ENCODE peak calls at places on chromosomes 1 and 21, in seven cellular contexts. V is astrocyte of the spinal cord; G is body of pancreas; Q is cardiac muscle cell; M is CD8-positive, alpha-beta T cell; C is thyroid gland; F is fibroblast of pulmonary artery. B is an unnamed sample.

GRCh38 chr1:76465030-76465429 is 390.5 kb downstream of the ST6GALNAC3 start:
- DNase-seq in C (no peak), F (peak; percentile 29), V (no peak), Q (no peak), M (no peak), G (no peak), B (peak; percentile 82)

GRCh38 chr1:93164816-93165215 is 15.4 kb downstream of the TMED5 start:
- DNase-seq in G (no peak), C (no peak), Q (no peak), F (no peak), V (no peak), M (no peak), B (peak; percentile 21)

GRCh38 chr1:17874665-17875064 is 119.5 kb downstream of the ACTL8 start:
- DNase-seq in C (no peak), F (peak; percentile 78), M (no peak), G (no peak), V (peak; percentile 48), Q (peak; percentile 74), B (peak; percentile 73)

GRCh38 chr1:30234091-30234490 is 489.3 kb downstream of the MATN1 start:
- DNase-seq in M (no peak), Q (no peak), F (no peak), C (no peak), G (no peak), V (no peak), B (no peak)

GRCh38 chr1:151166506-151166956 is 587 bp downstream of the SCNM1 start:
- DNase-seq in G (no peak), F (peak; percentile 59), C (peak; percentile 21), V (peak; percentile 69), Q (peak; percentile 49), M (no peak), B (peak; percentile 72)

GRCh38 chr1:36524359-36525062 is 41.8 kb upstream of the CSF3R start:
- DNase-seq in C (no peak), F (no peak), G (no peak), Q (no peak), M (no peak), V (no peak), B (no peak)

GRCh38 chr1:29062157-29062942 is 61.4 kb downstream of the TMEM200B start:
- DNase-seq in F (no peak), Q (peak; percentile 30), C (no peak), V (no peak), G (no peak), M (no peak), B (no peak)

GRCh38 chr1:103371234-103371633 is 154.3 kb upstream of the RNPC3 start:
- DNase-seq in M (no peak), F (peak; percentile 33), V (peak; percentile 42), G (no peak), C (no peak), Q (no peak), B (peak; percentile 30)

GRCh38 chr1:218426343-218426657 is 81.2 kb downstream of the TGFB2 start:
- DNase-seq in G (peak; percentile 27), V (peak; percentile 44), F (peak; percentile 93), Q (no peak), M (no peak), C (peak; percentile 19), B (peak; percentile 76)

GRCh38 chr21:33971492-33972013 is 55.9 kb upstream of the ATP5PO start:
- DNase-seq in G (no peak), F (no peak), M (no peak), V (peak; percentile 54), C (no peak), Q (no peak), B (peak; percentile 71)

GRCh38 chr1:31523769-31524168 is 52.5 kb upstream of the TINAGL1 start:
- DNase-seq in Q (no peak), G (no peak), M (no peak), V (no peak), C (peak; percentile 84), F (no peak), B (peak; percentile 7)

GRCh38 chr1:234683856-234684632 is 74.1 kb upstream of the IRF2BP2 start:
- DNase-seq in Q (no peak), M (no peak), F (peak; percentile 88), G (peak; percentile 85), V (peak; percentile 58), C (peak; percentile 45), B (peak; percentile 93)

GRCh38 chr1:212070720-212071302 is 35.3 kb downstream of the DTL start:
- DNase-seq in G (no peak), C (no peak), V (peak; percentile 66), Q (peak; percentile 62), F (peak; percentile 81), M (no peak), B (peak; percentile 65)

GRCh38 chr21:16419188-16419874 is 689.5 kb downstream of the USP25 start:
- DNase-seq in V (peak; percentile 92), G (peak; percentile 87), C (peak; percentile 84), Q (peak; percentile 27), F (peak; percentile 96), M (no peak), B (peak; percentile 93)

GRCh38 chr1:221994939-221995338 is 253.1 kb upstream of the DUSP10 start:
- DNase-seq in V (peak; percentile 75), Q (no peak), F (peak; percentile 70), C (no peak), M (no peak), G (no peak), B (peak; percentile 92)

GRCh38 chr1:205348559-205349477 is 7.9 kb downstream of the KLHDC8A start:
- DNase-seq in F (no peak), M (no peak), C (no peak), G (no peak), V (no peak), Q (no peak), B (no peak)

GRCh38 chr1:35539824-35540261 is 17.4 kb downstream of the KIAA0319L start:
- DNase-seq in Q (no peak), V (peak; percentile 64), F (peak; percentile 36), G (no peak), M (no peak), C (no peak), B (peak; percentile 51)

GRCh38 chr1:221740941-221741363 is 937 bp downstream of the DUSP10 start:
- DNase-seq in M (no peak), Q (peak; percentile 30), C (peak; percentile 26), F (peak; percentile 24), V (peak; percentile 39), G (peak; percentile 33), B (peak; percentile 19)

GRCh38 chr1:21586926-21587601 is 77.8 kb downstream of the ALPL start:
- DNase-seq in Q (peak; percentile 60), M (no peak), C (peak; percentile 97), G (peak; percentile 49), F (peak; percentile 84), V (peak; percentile 84), B (peak; percentile 84)

GRCh38 chr21:38496224-38496623 is 2.1 kb downstream of the ERG start:
- DNase-seq in C (no peak), F (no peak), M (no peak), V (no peak), Q (no peak), G (no peak), B (no peak)

GRCh38 chr1:175572932-175573871 is 170.2 kb downstream of the TNR start:
- DNase-seq in V (no peak), M (no peak), Q (no peak), F (no peak), C (no peak), G (peak; percentile 61), B (no peak)

GRCh38 chr1:68162761-68163160 is 69.6 kb downstream of the WLS start:
- DNase-seq in Q (no peak), C (no peak), M (no peak), F (no peak), V (no peak), G (no peak), B (no peak)

DNA sequence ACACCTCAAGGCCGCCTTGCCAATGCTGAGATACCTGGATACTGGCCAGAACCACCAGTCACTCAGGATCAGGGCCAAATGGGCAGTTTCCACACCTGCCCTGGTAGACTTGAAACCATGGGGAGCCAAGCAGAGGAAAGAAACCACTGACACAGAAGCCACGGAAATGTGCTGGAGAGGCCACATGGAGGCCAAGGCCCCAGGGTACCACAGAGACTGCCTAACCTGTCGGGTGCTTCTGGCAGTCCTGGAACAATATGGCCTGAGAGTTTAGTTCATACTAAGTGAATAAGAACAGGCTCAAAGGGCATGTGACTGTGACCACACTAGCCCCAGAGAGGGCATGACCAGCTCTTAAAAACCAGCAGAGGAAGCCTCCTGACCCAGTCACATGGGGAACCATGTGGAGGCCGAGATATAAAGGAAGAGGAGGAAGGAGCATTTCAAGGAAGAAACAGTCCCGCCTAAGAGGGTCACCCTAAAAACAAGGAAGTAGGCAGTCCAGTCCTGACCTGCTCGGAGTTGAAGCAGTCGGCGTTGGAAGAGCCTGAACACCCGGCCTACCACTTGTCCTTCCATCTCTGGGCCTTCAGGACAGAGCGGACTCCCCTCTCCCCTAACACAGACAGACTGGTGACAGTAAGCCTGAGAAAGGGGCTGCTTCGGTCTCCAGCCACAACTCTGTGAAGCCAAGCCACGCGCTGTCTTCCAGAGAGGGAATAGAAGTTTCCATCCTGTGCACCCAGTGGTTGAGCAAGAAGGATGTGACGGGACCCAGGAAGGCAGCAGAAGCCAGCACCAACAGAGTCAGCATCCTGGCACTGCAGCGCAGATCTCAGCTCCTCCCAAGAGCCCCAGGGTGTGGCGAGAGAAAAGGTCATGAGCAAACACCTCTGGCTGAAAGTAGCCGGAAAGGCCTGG is at the start of gene DENND2D:
- DNase-seq in M (no peak), Q (no peak), F (no peak), V (no peak), G (peak; percentile 78), C (peak; percentile 65), B (no peak)
- TF ChIP-seq CTCF in M (no peak), Q (no peak), F (no peak), V (no peak), G (no peak), C (no peak), B (no peak)

DNA sequence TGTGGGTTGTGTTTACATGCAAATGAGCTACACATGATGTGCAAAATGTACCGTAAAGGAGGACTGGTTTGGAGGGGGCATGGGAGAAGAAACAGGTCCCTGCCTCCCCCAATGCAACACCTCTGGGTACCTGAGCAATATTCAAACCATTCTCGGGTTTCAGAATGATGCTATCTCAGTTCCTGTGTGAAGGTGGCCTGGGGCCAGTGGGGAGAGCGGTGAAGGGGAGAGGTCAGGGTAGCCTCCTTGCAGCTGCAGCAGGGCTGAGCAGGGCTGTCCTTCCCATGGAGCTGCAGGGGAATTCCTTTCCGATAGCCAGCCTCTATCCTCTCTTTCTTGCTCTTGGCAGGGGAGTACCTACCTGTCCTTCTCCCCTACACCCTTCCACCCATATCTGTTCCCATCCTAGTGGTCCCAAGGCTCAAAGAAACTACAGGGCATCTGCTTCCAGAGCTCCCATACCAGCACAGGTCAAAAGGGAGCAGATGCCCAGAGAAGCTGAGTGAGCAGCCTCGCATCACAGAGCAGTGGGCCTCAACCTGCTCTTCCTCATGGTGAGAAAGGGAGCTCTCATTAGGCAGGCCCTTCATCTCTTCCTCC is 11.9 kb downstream of the MEF2D start:
- DNase-seq in Q (no peak), V (no peak), M (no peak), C (no peak), G (no peak), F (no peak), B (no peak)
- H3K4me3 ChIP-seq in Q (no peak overlapping the region), V (no peak overlapping the region), M (peak overlapping the region; percentile 29), C (no peak overlapping the region), G (no peak overlapping the region), F (no peak overlapping the region), B (no peak overlapping the region)

GRCh38 chr1:40438391-40439015 is 11.8 kb upstream of the ZFP69B start:
- DNase-seq in G (no peak), M (no peak), Q (peak; percentile 33), F (peak; percentile 56), C (no peak), V (peak; percentile 15), B (peak; percentile 44)
- TF ChIP-seq CTCF in G (peak; percentile 64), M (peak; percentile 70), Q (peak; percentile 75), F (peak; percentile 75), C (peak; percentile 22), V (peak; percentile 70), B (peak; percentile 81)

GRCh38 chr1:210394281-210394798 is 65.6 kb downstream of the HHAT start:
- DNase-seq in F (no peak), G (no peak), C (no peak), M (no peak), Q (no peak), V (peak; percentile 96), B (peak; percentile 92)
- H3K4me3 ChIP-seq in F (no peak overlapping the region), G (no peak overlapping the region), C (no peak overlapping the region), M (no peak overlapping the region), Q (no peak overlapping the region), V (no peak overlapping the region), B (no peak overlapping the region)

B was measured in fibroblast of mammary gland.